ENCODE peak calls at places on chromosomes 11 and 22, in eight cellular contexts. O is stimulated activated effector memory CD8-positive, alpha-beta T cell treated with anti-CD3 and anti-CD28 coated beads, Interleukin-12 subunit alpha, Interleukin-12 subunit beta, amount 100 ng/mL, for 72 hours; N is mesendoderm; K is effector memory CD4-positive, alpha-beta T cell; E is NCI-H1417; W is frontal cortex; B is OCI-LY7; F is stimulated activated CD4-positive, alpha-beta T cell treated with anti-CD3 and anti-CD28 coated beads, Interleukin-1b, Interleukin-23, amount 100 ng/mL, for 4 hours. V is an unnamed sample.

GRCh38 chr22:44738347-44738715 is 14.0 kb upstream of the ARHGAP8 start:
- DNase-seq in K (no peak), F (no peak), N (peak), W (no peak), E (no peak), B (no peak), O (no peak), V (no peak)

GRCh38 chr11:121063728-121064127 is 37.3 kb upstream of the TECTA start:
- DNase-seq in B (peak), W (no peak), F (no peak), K (no peak), N (peak), O (no peak), E (no peak), V (no peak)

GRCh38 chr11:44269369-44270351 is 40.3 kb downstream of the ALX4 start:
- DNase-seq in K (no peak), W (no peak), O (no peak), E (no peak), F (no peak), B (no peak), N (no peak), V (no peak)

GRCh38 chr11:33291004-33291777 is 34.0 kb downstream of the HIPK3 start:
- DNase-seq in E (no peak), W (peak), B (no peak), N (no peak), O (no peak), K (no peak), F (no peak), V (no peak)

GRCh38 chr22:37824674-37825641 is 1.8 kb downstream of the GALR3 start:
- DNase-seq in O (peak), W (no peak), B (no peak), K (no peak), E (no peak), F (no peak), N (peak), V (no peak)

GRCh38 chr22:32219030-32219429 is 14.2 kb upstream of the RFPL2 start:
- DNase-seq in B (no peak), F (no peak), N (no peak), K (no peak), O (no peak), W (no peak), E (no peak), V (no peak)

GRCh38 chr11:102234779-102235439 is 82.4 kb upstream of the BIRC3 start:
- DNase-seq in B (no peak), K (no peak), W (no peak), E (no peak), F (no peak), N (peak), O (no peak), V (no peak)

GRCh38 chr11:27777013-27777412 is 76.8 kb upstream of the BDNF start:
- DNase-seq in K (no peak), W (no peak), N (no peak), B (no peak), E (no peak), O (no peak), F (no peak), V (no peak)

GRCh38 chr11:33829430-33830141 is 55.3 kb upstream of the FBXO3 start:
- DNase-seq in N (peak), B (peak), F (peak), K (peak), W (peak), O (peak), E (peak), V (peak)

GRCh38 chr11:56843816-56844215 is 95.3 kb upstream of the OR9G4 start:
- DNase-seq in N (no peak), W (no peak), E (no peak), F (no peak), O (no peak), B (no peak), K (no peak), V (no peak)

GRCh38 chr11:103170865-103171264 is 61.6 kb downstream of the DYNC2H1 start:
- DNase-seq in F (no peak), E (no peak), N (no peak), O (no peak), K (no peak), W (no peak), B (no peak), V (no peak)

GRCh38 chr22:41341990-41342389 is 39.8 kb upstream of the TEF start:
- DNase-seq in K (no peak), O (no peak), N (no peak), E (no peak), B (no peak), W (no peak), F (no peak), V (no peak)

GRCh38 chr11:47646019-47646418 is 3.7 kb upstream of the MTCH2 start:
- DNase-seq in N (no peak), F (no peak), B (no peak), O (no peak), K (no peak), E (no peak), W (no peak), V (no peak)

GRCh38 chr11:120098503-120099054 is 39.3 kb downstream of the TRIM29 start:
- DNase-seq in F (no peak), K (no peak), E (peak), N (no peak), W (no peak), B (no peak), O (no peak), V (no peak)

GRCh38 chr22:22824340-22825212 is 63.0 kb upstream of the IGLL5 start:
- DNase-seq in B (no peak), N (no peak), E (no peak), O (no peak), F (no peak), K (no peak), W (no peak), V (no peak)

GRCh38 chr11:108218455-108218854 is 4.0 kb downstream of the NPAT start:
- DNase-seq in O (no peak), W (no peak), E (no peak), N (no peak), K (no peak), B (no peak), F (no peak), V (no peak)

GRCh38 chr11:86459682-86460460 is 85.2 kb downstream of the CCDC81 start:
- DNase-seq in B (no peak), W (peak), N (peak), F (no peak), O (no peak), E (no peak), K (no peak), V (peak)

GRCh38 chr11:4539603-4540219 is 5.3 kb upstream of the OR52M1 start:
- DNase-seq in K (peak), F (peak), E (peak), N (peak), W (peak), O (peak), B (peak), V (no peak)

GRCh38 chr11:73205666-73206343 is 12.3 kb upstream of the P2RY2 start:
- DNase-seq in B (no peak), E (no peak), W (no peak), N (no peak), O (no peak), K (no peak), F (no peak), V (no peak)

GRCh38 chr11:60785806-60786361 is 751 bp downstream of the MS4A10 start:
- DNase-seq in O (no peak), K (no peak), E (no peak), W (peak), F (no peak), N (no peak), B (no peak), V (peak)

GRCh38 chr11:68683086-68683951 is 1.0 kb upstream of the GAL start:
- DNase-seq in W (no peak), F (no peak), E (no peak), K (no peak), B (no peak), N (peak), O (no peak), V (no peak)

GRCh38 chr11:34128824-34129223 is 23.4 kb downstream of the NAT10 start:
- DNase-seq in N (no peak), O (no peak), B (no peak), W (no peak), K (no peak), E (no peak), F (no peak), V (no peak)

GRCh38 chr11:980438-981365 is 55.0 kb downstream of the AP2A2 start:
- DNase-seq in N (no peak), O (no peak), K (no peak), B (no peak), W (no peak), E (no peak), F (no peak), V (no peak)

GRCh38 chr11:113840932-113841664 is 34.3 kb downstream of the USP28 start:
- DNase-seq in F (no peak), B (no peak), W (no peak), K (no peak), O (no peak), N (no peak), E (no peak), V (no peak)

GRCh38 chr11:77126861-77127673 is 979 bp upstream of the MYO7A start:
- DNase-seq in K (peak), N (peak), F (peak), O (peak), B (peak), W (peak), E (peak), V (peak)

V was measured in occipital lobe.